ENCODE peak calls at places on chromosome 2, in seven cellular contexts. B is IMR-90, A is astrocyte, S is HepG2, C is SK-N-SH, D is HCT116, P is hepatocyte. N is an unnamed sample. For H4K20me1, the result is how much of the 10 kb centered on the place peaks cover.

GRCh38 chr2:61512768-61513398 is 25.3 kb downstream of the XPO1 start:
- DNase-seq in B (no peak), A (no peak), S (no peak), C (no peak), D (no peak), P (no peak), N (no peak)

GRCh38 chr2:63497561-63497960 is 90.7 kb downstream of the WDPCP start:
- DNase-seq in B (no peak), A (no peak), S (no peak), C (no peak), D (no peak), P (no peak), N (no peak)

GRCh38 chr2:241501099-241501541 is 7.3 kb downstream of the STK25 start:
- DNase-seq in B (no peak), A (no peak), S (no peak), C (peak), D (no peak), P (no peak), N (no peak)

GRCh38 chr2:61924895-61925663 is 19.6 kb downstream of the COMMD1 start:
- DNase-seq in B (no peak), A (no peak), S (no peak), C (no peak), D (no peak), P (no peak), N (no peak)

GRCh38 chr2:229408356-229408755 is 137.3 kb upstream of the PID1 start:
- DNase-seq in B (peak), A (peak), S (peak), C (no peak), D (peak), P (peak), N (no peak)

GRCh38 chr2:207531024-207531411 is 1.3 kb downstream of the CREB1 start:
- DNase-seq in B (no peak), A (no peak), S (no peak), C (peak), D (no peak), P (no peak), N (peak)

GRCh38 chr2:133718688-133719201 is 150.5 kb upstream of the NCKAP5 start:
- DNase-seq in B (peak), A (peak), S (no peak), C (peak), D (no peak), P (no peak), N (no peak)

GRCh38 chr2:9830685-9831410 is 12.4 kb upstream of the TAF1B start:
- DNase-seq in B (no peak), A (no peak), S (no peak), C (no peak), D (no peak), P (no peak), N (peak)

GRCh38 chr2:24617431-24617830 is 126.4 kb downstream of the NCOA1 start:
- DNase-seq in B (no peak), A (peak), S (no peak), C (peak), D (no peak), P (no peak), N (peak)

GRCh38 chr2:23414106-23414505 is 29.1 kb downstream of the KLHL29 start:
- DNase-seq in B (no peak), A (no peak), S (no peak), C (no peak), D (no peak), P (no peak), N (no peak)

GRCh38 chr2:42359304-42359749 is 1.7 kb downstream of the COX7A2L start:
- DNase-seq in B (peak), A (no peak), S (no peak), C (no peak), D (no peak), P (no peak), N (no peak)

GRCh38 chr2:135890830-135891229 is 14.6 kb upstream of the MCM6 start:
- DNase-seq in B (no peak), A (no peak), S (no peak), C (no peak), D (no peak), P (no peak), N (no peak)

GRCh38 chr2:112958428-112959108 is 19.2 kb upstream of the IL36G start:
- DNase-seq in B (peak), A (peak), S (peak), C (peak), D (peak), P (peak), N (peak)

GRCh38 chr2:158931577-158931976 is 36.9 kb upstream of the TANC1 start:
- DNase-seq in B (peak), A (peak), S (no peak), C (no peak), D (no peak), P (no peak), N (no peak)

GRCh38 chr2:95023222-95023597 is 2.3 kb upstream of the MAL start:
- DNase-seq in B (no peak), A (no peak), S (peak), C (no peak), D (peak), P (no peak), N (peak)

GRCh38 chr2:232592687-232593407 is 40.6 kb upstream of the EFHD1 start:
- DNase-seq in B (peak), A (peak), S (peak), C (no peak), D (peak), P (peak), N (no peak)

GRCh38 chr2:60581461-60582282 is 28.2 kb upstream of the BCL11A start:
- DNase-seq in B (peak), A (peak), S (peak), C (peak), D (no peak), P (peak), N (peak)

GRCh38 chr2:128773641-128774319 is 455.1 kb upstream of the HS6ST1 start:
- DNase-seq in B (no peak), A (no peak), S (no peak), C (no peak), D (no peak), P (no peak), N (no peak)

GRCh38 chr2:8571792-8572499 is 109.9 kb upstream of the ID2 start:
- DNase-seq in B (no peak), A (no peak), S (peak), C (no peak), D (no peak), P (peak), N (no peak)

GRCh38 chr2:71004857-71005256 is 10.2 kb upstream of the TEX261 start:
- DNase-seq in B (no peak), A (no peak), S (no peak), C (no peak), D (no peak), P (no peak), N (no peak)

GRCh38 chr2:65587779-65588178 is 155.4 kb upstream of the SPRED2 start:
- DNase-seq in B (no peak), A (no peak), S (no peak), C (no peak), D (no peak), P (no peak), N (no peak)

GRCh38 chr2:146489386-146489785 is 1355.4 kb upstream of the ACVR2A start:
- DNase-seq in B (no peak), A (peak), S (no peak), C (no peak), D (no peak), P (no peak), N (no peak)

GRCh38 chr2:173647681-173648350 is 293.1 kb downstream of the CDCA7 start:
- DNase-seq in B (peak), A (peak), S (no peak), C (no peak), D (no peak), P (peak), N (peak)

GRCh38 chr2:36482576-36483214 is 115.3 kb downstream of the FEZ2 start:
- DNase-seq in B (peak), A (peak), S (peak), C (no peak), D (no peak), P (peak), N (no peak)

GRCh38 chr2:241148239-241148638 is 1.0 kb downstream of the PASK start:
- DNase-seq in B (no peak), A (no peak), S (no peak), C (no peak), D (no peak), P (no peak), N (peak)

GRCh38 chr2:161077367-161078210 is 82.6 kb upstream of the TANK start:
- DNase-seq in B (peak), A (peak), S (no peak), C (no peak), D (no peak), P (no peak), N (no peak)

GRCh38 chr2:72083751-72084583 is 63.7 kb downstream of the CYP26B1 start:
- DNase-seq in B (no peak), A (no peak), S (no peak), C (no peak), D (no peak), P (no peak), N (no peak)

GRCh38 chr2:224101820-224102630 is 62.9 kb upstream of the SERPINE2 start:
- DNase-seq in B (peak), A (peak), S (no peak), C (no peak), D (no peak), P (peak), N (peak)

GRCh38 chr2:55810621-55811020 is 113.0 kb downstream of the EFEMP1 start:
- DNase-seq in B (no peak), A (no peak), S (no peak), C (no peak), D (no peak), P (no peak), N (no peak)

GRCh38 chr2:180690611-180691010 is 289.8 kb upstream of the UBE2E3 start:
- DNase-seq in B (peak), A (no peak), S (no peak), C (no peak), D (no peak), P (no peak), N (no peak)

GRCh38 chr2:126656311-126657145 is 570 bp downstream of the GYPC start:
- DNase-seq in B (peak), A (peak), S (no peak), C (no peak), D (no peak), P (peak), N (peak)

DNA sequence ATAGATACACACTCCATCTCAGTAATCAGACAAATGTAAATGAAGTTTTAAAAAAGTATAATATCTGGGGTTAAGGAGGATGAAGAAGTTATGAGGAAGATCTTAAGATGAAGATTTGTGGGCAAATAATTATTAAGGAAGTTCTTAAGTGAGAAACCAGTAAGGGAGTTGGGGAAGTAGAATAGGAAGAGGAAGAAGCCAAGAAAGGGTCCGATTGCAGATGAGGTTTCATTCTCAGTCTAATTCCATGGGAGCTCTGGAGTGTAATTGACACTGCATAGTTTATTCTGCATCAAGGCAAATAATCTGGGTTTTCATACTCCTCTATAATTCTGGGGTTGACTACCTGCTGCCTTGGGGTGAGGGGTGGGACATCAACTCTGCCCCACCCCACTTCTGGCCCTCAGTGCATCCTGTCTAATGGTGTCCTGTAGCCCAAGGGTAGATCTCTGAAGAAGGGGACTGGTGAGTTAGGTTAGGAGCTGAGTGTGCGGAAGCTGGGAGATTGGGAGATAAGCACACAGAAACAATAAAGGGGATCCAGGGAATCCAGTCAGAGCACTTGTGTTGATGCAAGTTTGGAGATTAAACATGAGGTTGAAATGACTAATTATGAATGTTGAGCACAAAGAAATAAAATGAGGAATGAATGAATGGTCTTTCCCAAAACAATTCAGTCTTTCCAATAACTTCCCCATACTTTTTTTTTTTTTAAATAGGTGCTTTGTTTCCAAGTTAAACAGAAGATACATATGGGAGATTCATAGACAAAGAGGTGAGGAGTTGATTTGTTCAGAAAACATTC is 31.9 kb upstream of the NABP1 start:
- DNase-seq in B (no peak), A (no peak), S (no peak), C (peak), D (no peak), P (no peak), N (no peak)
- H3K27ac ChIP-seq in B (no peak), A (no peak), S (no peak), C (no peak), D (no peak), P (no peak), N (no peak)

DNA sequence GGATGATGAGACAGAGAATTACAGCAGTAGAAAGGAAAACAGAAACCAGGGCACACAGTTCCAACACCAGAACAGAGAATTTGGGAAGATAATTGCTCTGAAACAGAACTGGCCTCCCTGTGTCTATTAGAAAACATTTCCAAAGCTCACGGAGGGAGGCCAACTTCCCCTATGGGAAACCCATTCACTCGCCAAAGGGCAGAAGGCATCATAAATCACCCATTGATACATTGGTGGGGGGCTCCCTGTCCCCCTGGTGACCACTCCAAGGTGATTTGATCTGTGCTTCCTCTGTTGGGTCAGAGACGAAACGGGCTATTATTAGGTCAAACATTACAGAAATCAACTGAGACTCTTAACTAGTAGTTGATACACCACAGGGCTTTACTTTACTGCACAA is 3.8 kb downstream of the ARL4C start:
- DNase-seq in B (no peak), A (no peak), S (no peak), C (no peak), D (no peak), P (no peak), N (no peak)
- H4K20me1 ChIP-seq in B (under half), A (half or more), S (under half), C (under half), D (under half), P (under half), N (under half)

GRCh38 chr2:152500777-152501176 is 165.8 kb downstream of the FMNL2 start:
- DNase-seq in B (no peak), A (no peak), S (no peak), C (no peak), D (no peak), P (no peak), N (no peak)
- H3K27ac ChIP-seq in B (no peak), A (no peak), S (no peak), C (no peak), D (no peak), P (no peak), N (no peak)

GRCh38 chr2:96819876-96820511 is 3.9 kb downstream of the CNNM3 start:
- DNase-seq in B (no peak), A (no peak), S (no peak), C (no peak), D (no peak), P (no peak), N (no peak)
- H4K20me1 ChIP-seq in B (half or more), A (half or more), S (half or more), C (under half), D (under half), P (half or more), N (under half)

GRCh38 chr2:144936442-144936841 is 416.5 kb upstream of the ZEB2 start:
- DNase-seq in B (no peak), A (no peak), S (no peak), C (no peak), D (no peak), P (no peak), N (no peak)

GRCh38 chr2:144927429-144927828 is 407.5 kb upstream of the ZEB2 start:
- DNase-seq in B (no peak), A (no peak), S (no peak), C (no peak), D (no peak), P (no peak), N (no peak)

GRCh38 chr2:144935736-144936135 is 415.8 kb upstream of the ZEB2 start:
- DNase-seq in B (no peak), A (no peak), S (no peak), C (no peak), D (no peak), P (no peak), N (no peak)

GRCh38 chr2:144937066-144937465 is 417.1 kb upstream of the ZEB2 start:
- DNase-seq in B (no peak), A (no peak), S (no peak), C (no peak), D (no peak), P (no peak), N (no peak)

GRCh38 chr2:144931976-144932375 is 412.1 kb upstream of the ZEB2 start:
- DNase-seq in B (no peak), A (no peak), S (no peak), C (no peak), D (no peak), P (no peak), N (no peak)
- H3K27ac ChIP-seq in B (no peak), A (no peak), S (no peak), C (no peak), D (no peak), P (no peak), N (no peak)

DNA sequence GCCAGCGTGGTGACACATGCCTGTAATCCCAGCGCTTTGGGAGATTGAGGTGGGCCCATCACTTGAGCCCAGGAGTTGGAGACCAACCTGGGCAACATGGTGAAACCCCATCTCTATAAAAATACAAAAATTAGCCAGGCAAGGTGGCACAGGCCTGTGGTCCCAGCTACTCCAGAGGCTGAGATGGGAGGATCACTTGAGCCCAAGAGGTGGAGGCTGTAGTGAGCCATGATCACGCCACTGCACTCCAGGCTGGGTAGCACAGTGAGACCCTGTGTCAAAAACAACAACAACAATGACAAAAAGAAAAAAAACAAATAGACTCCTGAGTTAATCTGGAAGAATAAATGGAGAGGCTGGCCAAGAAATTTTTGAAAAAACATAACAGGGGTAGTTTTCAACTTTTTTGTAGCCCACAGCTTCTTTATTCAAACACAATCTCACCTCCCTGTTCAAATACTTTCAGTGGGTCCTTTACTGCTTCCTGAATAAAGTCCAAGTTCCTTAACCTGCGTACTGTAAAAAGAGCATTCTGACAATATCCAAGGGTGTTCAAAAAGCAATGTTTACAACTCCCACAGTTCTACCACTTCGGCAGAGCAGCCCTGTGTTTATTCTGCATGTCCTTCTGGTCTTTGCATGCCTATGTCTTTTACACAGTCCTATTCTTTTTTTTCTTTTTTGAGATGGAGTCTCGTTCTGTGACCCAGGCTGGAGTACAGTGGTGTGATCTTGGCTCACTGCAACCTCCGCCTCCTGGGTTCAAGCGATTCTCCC is 53.5 kb downstream of the LRRFIP1 start:
- DNase-seq in B (no peak), A (no peak), S (peak), C (no peak), D (no peak), P (no peak), N (no peak)
- H4K20me1 ChIP-seq in B (under half), A (under half), S (under half), C (under half), D (under half), P (under half), N (under half)

DNA sequence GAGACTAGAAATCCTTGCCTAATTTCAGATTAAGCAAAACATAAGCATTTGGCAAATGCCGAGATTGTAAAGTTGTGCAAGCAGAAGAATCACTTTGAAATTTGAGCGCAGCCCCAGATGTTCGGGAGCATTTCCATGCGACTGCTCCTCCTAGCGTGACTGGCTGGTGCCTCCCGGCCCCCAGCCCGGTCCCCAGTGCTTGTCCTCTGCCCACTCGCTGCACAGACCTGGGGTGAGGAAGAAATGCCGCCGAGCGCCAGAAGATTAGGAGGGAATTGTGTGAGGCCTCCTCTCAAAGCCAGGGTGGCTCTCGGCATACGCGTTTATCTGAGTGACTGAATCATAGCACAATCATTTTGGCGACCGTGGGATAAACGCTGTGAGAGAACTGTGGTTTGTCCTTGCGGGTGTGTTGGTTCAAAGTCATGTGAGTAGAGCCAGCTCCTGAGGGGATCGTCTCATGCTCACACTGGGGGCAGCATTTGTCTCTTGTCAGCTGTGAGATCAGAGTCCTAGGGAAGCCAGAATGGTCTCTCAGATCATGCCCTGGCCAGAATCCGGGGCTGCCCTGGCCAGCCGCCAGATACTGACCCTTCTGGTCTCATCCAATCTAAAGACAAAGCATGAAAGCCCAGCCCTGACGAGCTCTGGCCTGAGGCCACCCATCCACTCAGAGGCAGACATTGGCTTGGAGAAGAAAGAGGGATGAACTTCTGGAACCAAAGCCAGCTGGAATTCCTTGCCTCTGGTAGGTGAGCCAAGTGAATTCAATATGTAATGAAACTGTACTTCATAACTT is 189.3 kb downstream of the SH3RF3 start:
- DNase-seq in B (peak), A (peak), S (peak), C (peak), D (no peak), P (peak), N (no peak)
- H3K27ac ChIP-seq in B (peak), A (peak), S (no peak), C (no peak), D (no peak), P (peak), N (no peak)